ENCODE peak calls at places on chromosome 18, in five cellular contexts. G is lower leg skin, N is tibial nerve, O is uterus, F is IMR-90. M is an unnamed sample.

GRCh38 chr18:79904357-79905147 is 46.9 kb downstream of the SLC66A2 start:
- DNase-seq in F (no peak), N (no peak), G (peak; percentile 78), O (no peak), M (no peak)

GRCh38 chr18:6775702-6776101 is 46.2 kb downstream of the ARHGAP28 start:
- DNase-seq in F (no peak), N (no peak), O (no peak), G (no peak), M (no peak)

GRCh38 chr18:63762518-63762917 is 12.7 kb upstream of the SERPINB7 start:
- DNase-seq in N (no peak), O (no peak), F (peak; percentile 89), G (no peak), M (no peak)

GRCh38 chr18:26928669-26929313 is 63.3 kb upstream of the AQP4 start:
- DNase-seq in F (no peak), N (no peak), O (no peak), G (no peak), M (no peak)

GRCh38 chr18:28412521-28412920 is 235.6 kb upstream of the CDH2 start:
- DNase-seq in G (no peak), N (no peak), O (no peak), F (no peak), M (no peak)

GRCh38 chr18:34467059-34467458 is 242.3 kb upstream of the NOL4 start:
- DNase-seq in G (no peak), N (no peak), F (no peak), O (no peak), M (no peak)

GRCh38 chr18:36314098-36314497 is 16.6 kb downstream of the FHOD3 start:
- DNase-seq in N (no peak), G (peak; percentile 92), O (no peak), F (peak; percentile 55), M (no peak)

GRCh38 chr18:78623142-78623541 is 356.5 kb upstream of the SALL3 start:
- DNase-seq in F (no peak), O (no peak), N (no peak), G (peak; percentile 53), M (no peak)

GRCh38 chr18:60070631-60071030 is 170.8 kb downstream of the PMAIP1 start:
- DNase-seq in O (no peak), F (no peak), N (no peak), G (no peak), M (no peak)

GRCh38 chr18:74292541-74292858 is 737 bp upstream of the CYB5A start:
- DNase-seq in G (no peak), F (no peak), O (no peak), N (no peak), M (no peak)

GRCh38 chr18:74294526-74294925 is 2.8 kb upstream of the CYB5A start:
- DNase-seq in N (no peak), O (peak; percentile 33), G (no peak), F (no peak), M (no peak)

GRCh38 chr18:74290831-74291770 is 662 bp downstream of the CYB5A start:
- DNase-seq in N (no peak), F (no peak), G (no peak), O (peak; percentile 27), M (no peak)

GRCh38 chr18:74289946-74290478 is 1.8 kb downstream of the CYB5A start:
- DNase-seq in G (no peak), O (no peak), F (no peak), N (no peak), M (no peak)

DNA sequence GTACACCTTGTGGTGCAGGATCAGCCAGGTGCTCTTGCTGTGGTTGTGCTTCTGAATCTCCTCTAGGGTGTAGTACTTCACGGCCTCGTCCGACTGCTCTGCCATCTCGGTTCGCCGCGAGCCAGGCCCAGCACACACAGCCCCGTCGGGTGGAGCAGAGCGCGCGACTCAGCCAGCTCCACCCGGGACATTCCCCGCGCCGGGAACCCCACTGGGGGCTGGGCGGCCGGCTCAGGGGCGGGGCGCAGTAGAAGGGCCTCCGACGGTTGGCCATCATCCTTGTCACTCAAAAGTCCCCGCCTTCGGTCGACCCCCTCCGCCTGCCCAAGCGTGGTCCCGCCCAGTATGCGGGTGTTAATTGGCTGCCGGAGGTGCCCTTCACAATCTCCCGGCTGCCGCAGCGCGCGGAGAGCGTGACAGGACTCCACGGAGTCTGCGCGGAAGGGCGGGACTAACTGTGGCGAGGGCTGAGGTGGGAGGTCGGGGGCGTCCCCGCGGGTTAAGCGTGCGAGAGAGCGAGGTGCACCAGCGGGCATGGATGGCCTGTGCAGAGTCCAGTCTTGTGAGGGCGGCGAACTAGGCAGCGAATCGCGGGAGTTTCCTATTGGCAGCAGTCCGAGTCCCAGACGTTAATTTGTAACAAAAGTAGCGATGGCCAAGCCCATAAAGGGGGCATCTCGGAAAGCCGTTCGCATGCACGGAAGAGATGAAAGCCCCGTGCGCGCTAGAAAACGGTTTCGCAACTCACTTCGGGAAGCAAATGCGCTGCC is at the start of gene CYB5A:
- DNase-seq in N (peak; percentile 97), F (peak; percentile 93), O (peak; percentile 98), G (peak; percentile 99), M (peak; percentile 99)
- TF ChIP-seq POLR2A in N (peak; percentile 62), F (no peak), O (peak; percentile 20), G (no peak), M (peak; percentile 81)

DNA sequence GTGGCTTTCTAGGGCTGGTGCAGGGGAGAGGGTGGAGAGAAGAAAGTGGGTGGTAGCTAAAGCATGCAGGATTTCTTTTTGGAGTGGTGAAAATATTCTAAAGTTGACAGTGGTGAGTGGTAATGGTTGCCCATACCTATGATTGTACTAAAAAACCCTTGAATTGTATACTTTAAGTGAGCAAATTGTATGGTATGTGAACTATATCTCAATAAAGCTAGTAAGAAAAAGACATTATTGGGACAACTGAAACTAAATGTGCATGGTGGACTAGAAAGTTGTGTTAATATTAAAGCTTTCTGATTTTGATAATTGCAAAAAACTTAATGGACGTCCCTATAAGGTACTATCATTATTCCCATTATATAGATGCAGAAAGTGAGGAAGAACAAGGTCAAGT is 50.3 kb downstream of the SMAD7 start:
- DNase-seq in N (no peak), F (no peak), O (no peak), G (no peak), M (no peak)
- TF ChIP-seq POLR2A in N (no peak), F (no peak), O (no peak), G (no peak), M (no peak)

GRCh38 chr18:76821356-76821874 is 942 bp upstream of the ZNF236 start:
- DNase-seq in G (no peak), O (no peak), F (no peak), N (no peak), M (no peak)

GRCh38 chr18:76823166-76823539 is 796 bp downstream of the ZNF236 start:
- DNase-seq in O (peak; percentile 28), G (no peak), F (no peak), N (no peak), M (peak; percentile 37)

GRCh38 chr18:76823574-76823973 is 1.2 kb downstream of the ZNF236 start:
- DNase-seq in G (no peak), N (no peak), O (no peak), F (peak; percentile 15), M (peak; percentile 70)

GRCh38 chr18:76822510-76823165 is at the start of gene ZNF236:
- DNase-seq in F (peak; percentile 77), G (peak; percentile 91), O (peak; percentile 68), N (peak; percentile 64), M (peak; percentile 86)

GRCh38 chr18:76821875-76822509 is 365 bp upstream of the ZNF236 start:
- DNase-seq in G (peak; percentile 91), O (peak; percentile 52), N (peak; percentile 28), F (peak; percentile 35), M (peak; percentile 68)
- TF ChIP-seq POLR2A in G (no peak), O (no peak), N (peak; percentile 53), F (no peak), M (peak; percentile 62)

GRCh38 chr18:267380-267687 is 513 bp downstream of the THOC1 start:
- DNase-seq in F (no peak), N (no peak), O (no peak), G (no peak), M (no peak)

GRCh38 chr18:269480-270090 is 1.7 kb upstream of the THOC1 start:
- DNase-seq in N (no peak), G (no peak), O (no peak), F (no peak), M (no peak)

GRCh38 chr18:273525-273924 is 5.7 kb upstream of the THOC1 start:
- DNase-seq in N (no peak), O (no peak), F (no peak), G (no peak), M (no peak)

GRCh38 chr18:272650-273049 is 4.8 kb upstream of the THOC1 start:
- DNase-seq in O (no peak), G (no peak), N (no peak), F (no peak), M (no peak)

DNA sequence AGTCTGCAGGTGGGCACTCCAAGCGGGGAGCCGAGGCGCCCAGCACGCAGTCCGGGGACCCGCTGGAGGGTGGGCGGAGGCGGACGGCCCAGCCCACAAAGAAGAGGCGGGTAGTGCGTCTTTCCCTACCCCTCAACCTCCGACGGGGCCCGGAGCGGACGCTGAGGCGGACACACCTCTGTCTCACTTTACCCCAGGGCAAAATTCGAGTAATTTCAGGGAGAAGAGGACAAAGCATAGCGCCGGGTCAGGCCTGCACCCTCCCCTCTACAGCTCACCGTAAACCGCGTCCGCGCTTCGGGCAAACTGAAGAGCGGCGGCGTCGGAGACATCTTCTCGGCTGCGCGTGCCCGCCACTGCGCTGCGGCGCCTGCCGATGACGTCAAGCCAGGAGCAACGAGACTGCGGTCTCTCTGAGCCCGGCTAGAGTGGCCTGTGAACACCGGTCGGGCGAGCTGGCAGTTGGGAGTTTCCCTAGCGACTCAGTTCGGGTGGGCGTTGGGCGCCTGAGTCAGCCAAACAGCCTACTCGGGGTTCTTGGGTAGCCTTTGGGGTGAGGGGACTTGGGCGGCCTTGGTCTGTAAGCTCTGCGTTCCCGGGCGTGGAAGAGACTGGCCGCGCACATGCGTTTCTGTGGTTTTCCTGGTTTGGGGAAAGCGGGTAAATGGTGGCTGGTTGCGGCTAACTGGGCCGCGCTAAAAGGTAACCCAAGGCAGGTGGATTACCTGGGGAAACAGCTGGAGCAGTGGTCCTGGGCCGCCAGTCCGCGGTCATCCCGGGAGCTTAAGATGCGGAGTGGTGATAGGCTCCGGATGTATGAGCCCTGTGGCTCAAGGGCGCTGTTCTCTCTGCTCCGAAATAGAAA is at the start of gene THOC1:
- DNase-seq in O (peak; percentile 88), F (peak; percentile 94), N (peak; percentile 82), G (peak; percentile 98), M (peak; percentile 95)
- TF ChIP-seq POLR2A in O (peak; percentile 52), F (peak; percentile 88), N (peak; percentile 70), G (no peak), M (peak; percentile 76)

GRCh38 chr18:37396981-37397720 is 168.4 kb downstream of the CELF4 start:
- DNase-seq in F (peak; percentile 7), G (no peak), N (no peak), O (no peak), M (no peak)
- TF ChIP-seq POLR2A in F (no peak), G (no peak), N (no peak), O (no peak), M (no peak)